ENCODE peak calls at places on chromosomes 11 and 22, in five cellular contexts. One of them, this sample, is unnamed.
A peak's percentile ranks its signal among the peaks of the same experiment; 100 is the strongest.

GRCh38 chr11:86917577-86917976 is 37.6 kb downstream of the FZD4 start:
- DNase-seq in DND-41: no peak
- DNase-seq in AG09309: no peak
- DNase-seq in skeletal muscle cell: no peak
- DNase-seq in left lung: no peak
- DNase-seq in this sample: no peak

GRCh38 chr22:30486661-30487115 is 14.9 kb upstream of the SEC14L3 start:
- DNase-seq in left lung: no peak
- DNase-seq in DND-41: no peak
- DNase-seq in AG09309: no peak
- DNase-seq in skeletal muscle cell: no peak
- DNase-seq in this sample: no peak

GRCh38 chr11:5036671-5037070 is 9.7 kb upstream of the OR52J3 start:
- DNase-seq in AG09309: no peak
- DNase-seq in skeletal muscle cell: no peak
- DNase-seq in DND-41: no peak
- DNase-seq in left lung: no peak
- DNase-seq in this sample: no peak

GRCh38 chr11:78860720-78861422 is 286.2 kb upstream of the NARS2 start:
- DNase-seq in skeletal muscle cell: no peak
- DNase-seq in left lung: no peak
- DNase-seq in DND-41: peak; percentile 27
- DNase-seq in AG09309: no peak
- DNase-seq in this sample: no peak

GRCh38 chr11:63762662-63763505 is 5.7 kb downstream of the ZFTA start:
- DNase-seq in left lung: peak; percentile 39
- DNase-seq in skeletal muscle cell: no peak
- DNase-seq in DND-41: no peak
- DNase-seq in AG09309: no peak
- DNase-seq in this sample: no peak

GRCh38 chr22:46737105-46737975 is 712 bp downstream of the CERK start:
- DNase-seq in left lung: no peak
- DNase-seq in AG09309: no peak
- DNase-seq in skeletal muscle cell: no peak
- DNase-seq in DND-41: peak; percentile 65
- DNase-seq in this sample: peak; percentile 50

GRCh38 chr11:119847836-119848235 is 118.8 kb upstream of the NECTIN1 start:
- DNase-seq in DND-41: no peak
- DNase-seq in AG09309: no peak
- DNase-seq in left lung: no peak
- DNase-seq in skeletal muscle cell: no peak
- DNase-seq in this sample: no peak

GRCh38 chr22:24133187-24133965 is 47.9 kb upstream of the SUSD2 start:
- DNase-seq in left lung: no peak
- DNase-seq in skeletal muscle cell: no peak
- DNase-seq in DND-41: no peak
- DNase-seq in AG09309: no peak
- DNase-seq in this sample: peak; percentile 38

GRCh38 chr22:29152381-29153138 is 53.1 kb upstream of the EMID1 start:
- DNase-seq in skeletal muscle cell: no peak
- DNase-seq in left lung: peak; percentile 57
- DNase-seq in AG09309: no peak
- DNase-seq in DND-41: no peak
- DNase-seq in this sample: no peak

DNA sequence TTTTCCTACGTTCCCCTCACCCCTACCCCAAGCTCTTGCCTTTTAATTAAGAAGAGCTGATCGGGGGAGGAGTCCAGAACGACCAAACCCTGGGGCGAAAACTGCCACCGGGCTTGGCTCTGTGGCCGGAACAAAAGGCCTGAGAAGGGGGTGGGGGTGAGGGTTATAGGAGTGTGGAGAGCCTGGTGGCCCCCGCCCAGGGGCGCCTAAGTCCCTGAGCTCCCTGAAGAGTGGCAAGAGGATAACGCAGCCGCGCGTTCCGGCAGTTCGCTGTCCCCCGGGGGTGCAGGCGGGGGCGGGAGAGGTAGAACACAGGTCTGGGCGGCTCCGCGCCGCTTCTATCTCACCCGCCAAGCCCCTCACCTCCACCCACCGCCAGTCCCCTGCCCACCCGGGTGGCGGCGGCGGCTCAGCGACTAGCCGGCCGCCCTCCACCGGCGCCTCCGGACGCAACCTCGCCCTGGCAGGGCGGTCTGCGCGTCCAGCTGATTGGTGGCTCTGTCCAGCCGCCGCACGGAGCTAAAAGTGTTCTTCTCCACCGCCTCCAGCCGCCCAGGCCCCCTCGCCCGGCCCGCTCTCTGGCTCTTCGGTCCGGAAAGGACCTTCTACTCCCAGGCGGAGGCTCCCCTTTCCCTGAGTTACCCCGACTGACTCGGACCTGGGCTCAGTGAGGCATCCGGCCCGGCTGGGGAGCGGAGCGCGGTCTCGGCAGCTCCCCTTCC is 18.8 kb upstream of the BDNF start:
- DNase-seq in DND-41: no peak
- DNase-seq in AG09309: no peak
- DNase-seq in skeletal muscle cell: no peak
- DNase-seq in left lung: no peak
- DNase-seq in this sample: no peak
- H3K4me3 ChIP-seq in DND-41: no peak overlapping the region
- H3K4me3 ChIP-seq in AG09309: peak overlapping the region; percentile 83
- H3K4me3 ChIP-seq in skeletal muscle cell: peak overlapping the region; percentile 78
- H3K4me3 ChIP-seq in left lung: peak overlapping the region; percentile 27
- H3K4me3 ChIP-seq in this sample: no peak overlapping the region

GRCh38 chr11:2139691-2140337 is 625 bp upstream of the IGF2 start:
- DNase-seq in AG09309: no peak
- DNase-seq in skeletal muscle cell: no peak
- DNase-seq in DND-41: no peak
- DNase-seq in left lung: no peak
- DNase-seq in this sample: no peak

GRCh38 chr11:2137202-2138071 is 1.8 kb downstream of the IGF2 start:
- DNase-seq in DND-41: no peak
- DNase-seq in AG09309: no peak
- DNase-seq in skeletal muscle cell: peak; percentile 32
- DNase-seq in left lung: no peak
- DNase-seq in this sample: no peak

GRCh38 chr11:2138075-2138435 is 1.1 kb downstream of the IGF2 start:
- DNase-seq in skeletal muscle cell: no peak
- DNase-seq in left lung: no peak
- DNase-seq in AG09309: no peak
- DNase-seq in DND-41: no peak
- DNase-seq in this sample: no peak

GRCh38 chr11:2139118-2139490 is at the start of gene IGF2:
- DNase-seq in DND-41: no peak
- DNase-seq in AG09309: no peak
- DNase-seq in left lung: no peak
- DNase-seq in skeletal muscle cell: no peak
- DNase-seq in this sample: no peak

GRCh38 chr11:2138436-2139117 is 612 bp downstream of the IGF2 start:
- DNase-seq in skeletal muscle cell: no peak
- DNase-seq in DND-41: no peak
- DNase-seq in AG09309: no peak
- DNase-seq in left lung: no peak
- DNase-seq in this sample: no peak
- H3K4me3 ChIP-seq in skeletal muscle cell: peak overlapping the region; percentile 44
- H3K4me3 ChIP-seq in DND-41: no peak overlapping the region
- H3K4me3 ChIP-seq in AG09309: peak overlapping the region; percentile 16
- H3K4me3 ChIP-seq in left lung: no peak overlapping the region
- H3K4me3 ChIP-seq in this sample: no peak overlapping the region

GRCh38 chr11:9222654-9223053 is 42.5 kb downstream of the DENND5A start:
- DNase-seq in left lung: no peak
- DNase-seq in AG09309: no peak
- DNase-seq in skeletal muscle cell: no peak
- DNase-seq in DND-41: no peak
- DNase-seq in this sample: no peak

GRCh38 chr11:9214765-9215164 is 50.4 kb downstream of the DENND5A start:
- DNase-seq in AG09309: no peak
- DNase-seq in DND-41: no peak
- DNase-seq in left lung: no peak
- DNase-seq in skeletal muscle cell: no peak
- DNase-seq in this sample: no peak

GRCh38 chr11:9219115-9219514 is 46.0 kb downstream of the DENND5A start:
- DNase-seq in left lung: no peak
- DNase-seq in DND-41: no peak
- DNase-seq in AG09309: peak; percentile 74
- DNase-seq in skeletal muscle cell: peak; percentile 41
- DNase-seq in this sample: no peak

DNA sequence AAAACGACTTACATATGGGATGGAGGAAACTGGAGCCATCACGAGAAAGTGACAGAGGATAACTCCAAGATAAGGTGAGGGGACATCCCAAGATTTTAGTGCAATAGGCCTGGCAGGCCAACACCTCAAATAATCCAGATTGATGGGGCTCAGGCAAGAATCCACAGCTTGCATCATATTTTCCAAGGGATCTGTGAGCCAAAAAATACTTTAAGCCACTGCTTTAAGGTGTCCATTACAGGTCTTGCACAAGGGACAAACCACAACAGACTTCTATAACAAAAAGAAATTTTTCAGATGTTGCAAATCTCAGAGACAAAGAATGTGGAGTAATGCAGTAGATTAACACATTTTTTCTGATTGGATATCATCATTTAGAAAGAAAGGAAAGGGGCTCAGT is 45.6 kb downstream of the DENND5A start:
- DNase-seq in AG09309: peak; percentile 87
- DNase-seq in left lung: no peak
- DNase-seq in DND-41: no peak
- DNase-seq in skeletal muscle cell: peak; percentile 71
- DNase-seq in this sample: no peak
- H3K4me3 ChIP-seq in AG09309: no peak overlapping the region
- H3K4me3 ChIP-seq in left lung: no peak overlapping the region
- H3K4me3 ChIP-seq in DND-41: no peak overlapping the region
- H3K4me3 ChIP-seq in skeletal muscle cell: no peak overlapping the region
- H3K4me3 ChIP-seq in this sample: no peak overlapping the region

GRCh38 chr11:102111011-102111786 is 952 bp downstream of the YAP1 start:
- DNase-seq in left lung: peak; percentile 75
- DNase-seq in AG09309: no peak
- DNase-seq in skeletal muscle cell: peak; percentile 73
- DNase-seq in DND-41: no peak
- DNase-seq in this sample: peak; percentile 11
- H3K4me3 ChIP-seq in left lung: peak overlapping the region; percentile 59
- H3K4me3 ChIP-seq in AG09309: peak overlapping the region; percentile 98
- H3K4me3 ChIP-seq in skeletal muscle cell: peak overlapping the region; percentile 80
- H3K4me3 ChIP-seq in DND-41: no peak overlapping the region
- H3K4me3 ChIP-seq in this sample: peak overlapping the region; percentile 55

DNA sequence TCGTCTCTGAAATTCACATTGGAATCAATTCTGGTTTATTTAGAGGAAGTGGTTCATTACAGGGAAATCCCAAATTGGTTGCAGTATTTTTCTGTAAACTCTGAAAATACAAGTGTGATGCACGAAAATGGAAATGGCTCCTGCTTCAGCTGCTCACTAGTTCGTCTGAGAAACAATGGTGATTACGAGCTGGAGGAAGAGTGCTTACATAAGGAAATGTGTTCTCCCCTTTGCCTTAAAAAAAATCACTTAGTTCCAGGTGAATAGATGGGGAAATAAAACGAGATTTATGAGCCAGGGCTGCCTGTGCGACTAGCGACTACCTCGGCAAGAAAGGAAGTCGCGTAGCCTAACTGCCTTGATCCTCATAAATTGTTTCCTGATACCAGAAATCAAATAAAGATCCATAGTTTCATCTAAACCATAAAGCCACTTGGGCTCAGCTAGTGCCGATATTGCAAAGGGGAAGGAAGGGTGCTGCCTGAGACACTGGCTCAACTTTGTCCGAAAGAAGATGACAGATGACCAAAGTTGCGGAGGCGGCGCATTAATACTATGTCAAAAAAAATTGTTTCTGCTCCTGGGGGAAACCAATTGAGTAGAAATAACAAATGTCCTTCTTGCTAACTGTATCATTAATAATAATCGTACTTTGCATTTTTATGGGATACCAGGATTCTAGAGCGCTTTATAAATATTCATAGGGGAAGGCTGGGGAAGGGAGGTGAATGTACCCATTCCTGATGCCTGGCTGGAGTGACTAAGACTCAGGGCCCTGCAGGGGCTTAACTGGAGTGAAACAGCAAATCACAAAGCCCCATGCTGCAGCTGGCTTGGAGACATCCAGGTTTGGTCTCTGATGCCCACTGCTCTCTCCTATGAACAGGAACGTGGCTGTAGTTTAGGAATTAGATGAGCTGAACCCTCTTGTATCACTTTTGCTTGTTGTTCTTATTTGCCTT is 185.7 kb downstream of the BLID start:
- DNase-seq in DND-41: no peak
- DNase-seq in left lung: no peak
- DNase-seq in AG09309: no peak
- DNase-seq in skeletal muscle cell: no peak
- DNase-seq in this sample: no peak
- H3K4me3 ChIP-seq in DND-41: no peak overlapping the region
- H3K4me3 ChIP-seq in left lung: peak overlapping the region; percentile 8
- H3K4me3 ChIP-seq in AG09309: no peak overlapping the region
- H3K4me3 ChIP-seq in skeletal muscle cell: peak overlapping the region; percentile 29
- H3K4me3 ChIP-seq in this sample: no peak overlapping the region

GRCh38 chr22:42719133-42719532 is 1.5 kb downstream of the A4GALT start:
- DNase-seq in DND-41: no peak
- DNase-seq in skeletal muscle cell: no peak
- DNase-seq in AG09309: no peak
- DNase-seq in left lung: no peak
- DNase-seq in this sample: no peak
- H3K4me3 ChIP-seq in DND-41: no peak overlapping the region
- H3K4me3 ChIP-seq in skeletal muscle cell: peak overlapping the region; percentile 59
- H3K4me3 ChIP-seq in AG09309: no peak overlapping the region
- H3K4me3 ChIP-seq in left lung: peak overlapping the region; percentile 65
- H3K4me3 ChIP-seq in this sample: no peak overlapping the region

DNA sequence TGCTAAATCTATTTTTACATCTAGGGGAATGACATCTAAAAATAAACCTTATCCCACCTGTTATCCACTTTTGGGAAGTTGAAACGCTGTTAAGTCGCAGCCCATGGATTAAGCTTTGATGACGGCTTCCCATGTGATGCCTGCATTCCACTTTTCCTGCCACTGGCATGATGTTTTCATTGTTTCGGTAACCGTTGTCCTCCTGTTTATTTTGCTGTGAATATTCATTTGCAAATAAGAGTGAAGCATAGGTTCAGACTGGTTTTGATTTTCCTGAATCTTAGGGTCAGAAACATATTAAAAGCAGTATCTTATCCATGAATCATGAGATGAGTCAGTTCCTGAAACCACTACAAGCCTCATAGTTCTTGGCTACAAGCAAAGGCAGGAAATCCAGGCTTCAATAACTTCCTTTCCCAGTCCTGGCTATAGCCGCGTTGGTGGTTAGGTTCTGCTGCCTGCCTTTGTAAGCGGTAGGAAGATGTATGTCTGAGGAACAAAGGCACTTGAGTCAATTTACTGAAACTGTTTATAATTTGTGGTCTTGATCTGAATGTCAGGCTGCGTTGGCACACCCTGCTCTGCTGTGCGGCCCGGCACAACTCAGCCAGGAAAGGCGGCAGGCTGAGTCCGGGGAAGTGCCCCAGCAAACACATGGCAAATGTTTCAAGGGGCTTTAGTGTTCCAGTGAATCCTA is 19.4 kb downstream of the TEAD1 start:
- DNase-seq in AG09309: peak; percentile 96
- DNase-seq in DND-41: peak; percentile 19
- DNase-seq in left lung: no peak
- DNase-seq in skeletal muscle cell: peak; percentile 96
- DNase-seq in this sample: no peak
- H3K4me3 ChIP-seq in AG09309: no peak overlapping the region
- H3K4me3 ChIP-seq in DND-41: no peak overlapping the region
- H3K4me3 ChIP-seq in left lung: no peak overlapping the region
- H3K4me3 ChIP-seq in skeletal muscle cell: peak overlapping the region; percentile 28
- H3K4me3 ChIP-seq in this sample: no peak overlapping the region

This sample was measured in CD4-positive, alpha-beta memory T cell.